ENCODE peak calls at places on chromosomes 6 and 20, in four cellular contexts. C, H, A and L are unnamed samples.

GRCh38 chr20:19137641-19138040 is 74.8 kb upstream of the SLC24A3 start:
- DNase-seq in H (no peak), C (no peak), A (no peak), L (no peak)

GRCh38 chr20:58907481-58908137 is 55.1 kb downstream of the GNAS start:
- DNase-seq in C (peak; percentile 94), A (peak; percentile 98), H (peak; percentile 99), L (peak; percentile 87)

GRCh38 chr6:144678844-144679243 is 393.7 kb downstream of the UTRN start:
- DNase-seq in A (no peak), C (no peak), H (no peak), L (no peak)

GRCh38 chr20:22691369-22692118 is 107.2 kb upstream of the FOXA2 start:
- DNase-seq in A (peak; percentile 87), C (peak; percentile 89), H (peak; percentile 65), L (peak; percentile 76)

GRCh38 chr6:155974967-155975366 is 519.3 kb upstream of the NOX3 start:
- DNase-seq in A (no peak), C (no peak), H (no peak), L (no peak)

GRCh38 chr20:34269996-34270627 is 28.9 kb downstream of the ASIP start:
- DNase-seq in A (no peak), H (no peak), C (no peak), L (no peak)

GRCh38 chr6:152380993-152381898 is 255.9 kb downstream of the SYNE1 start:
- DNase-seq in A (peak; percentile 88), H (no peak), C (peak; percentile 93), L (no peak)

GRCh38 chr20:37565134-37565811 is 37.6 kb upstream of the BLCAP start:
- DNase-seq in C (no peak), H (no peak), A (no peak), L (no peak)

GRCh38 chr20:43442310-43442880 is 15.3 kb upstream of the SRSF6 start:
- DNase-seq in C (peak; percentile 25), A (no peak), H (no peak), L (no peak)

GRCh38 chr6:166955865-166956443 is 396 bp downstream of the RNASET2 start:
- DNase-seq in H (no peak), C (peak; percentile 63), A (no peak), L (no peak)

GRCh38 chr6:79048611-79049010 is 29.4 kb downstream of the PHIP start:
- DNase-seq in A (peak; percentile 17), H (no peak), C (peak; percentile 14), L (no peak)

GRCh38 chr6:131819507-131820228 is 11.8 kb downstream of the ENPP1 start:
- DNase-seq in H (no peak), A (no peak), C (peak; percentile 51), L (no peak)

GRCh38 chr20:59400666-59401065 is 100.3 kb downstream of the EDN3 start:
- DNase-seq in A (no peak), H (no peak), C (no peak), L (no peak)

GRCh38 chr6:501891-502601 is 110.5 kb downstream of the IRF4 start:
- DNase-seq in A (no peak), C (no peak), H (peak; percentile 8), L (peak; percentile 51)

GRCh38 chr20:4905612-4906011 is 95.7 kb downstream of the SLC23A2 start:
- DNase-seq in A (no peak), C (no peak), H (no peak), L (no peak)

GRCh38 chr20:44644384-44645131 is 6.9 kb downstream of the ADA start:
- DNase-seq in A (no peak), H (peak; percentile 75), C (no peak), L (peak; percentile 49)

GRCh38 chr6:89438248-89438647 is 5.3 kb downstream of the ANKRD6 start:
- DNase-seq in C (peak; percentile 38), H (no peak), A (no peak), L (no peak)

GRCh38 chr6:168530653-168531071 is 89.7 kb downstream of the SMOC2 start:
- DNase-seq in H (no peak), A (no peak), C (no peak), L (no peak)

GRCh38 chr6:36073587-36073986 is 46.0 kb downstream of the MAPK14 start:
- DNase-seq in A (no peak), C (no peak), H (no peak), L (no peak)

GRCh38 chr20:23332467-23332866 is 18.1 kb upstream of the NXT1 start:
- DNase-seq in C (no peak), H (no peak), A (no peak), L (no peak)

GRCh38 chr6:27293436-27294152 is 18.5 kb downstream of the POM121L2 start:
- DNase-seq in H (no peak), A (peak; percentile 25), C (peak; percentile 63), L (no peak)

GRCh38 chr6:139406577-139407343 is 32.3 kb upstream of the CITED2 start:
- DNase-seq in C (peak; percentile 5), H (no peak), A (peak; percentile 10), L (no peak)

DNA sequence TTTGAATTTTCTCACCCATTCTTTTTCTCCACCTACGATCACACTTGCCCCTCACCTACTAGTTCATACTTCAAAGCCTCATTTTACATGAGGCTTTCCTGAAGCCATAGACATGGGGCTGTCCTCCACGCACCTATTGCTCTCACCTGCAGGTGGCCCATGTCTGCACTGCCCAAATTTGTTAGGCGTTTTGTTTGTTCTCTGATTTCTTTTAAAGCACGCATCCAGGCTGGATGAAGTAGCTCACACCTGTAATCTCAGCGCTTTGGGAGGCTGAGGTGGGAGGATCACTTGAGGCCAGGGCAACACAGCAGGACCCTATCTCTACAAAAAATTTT is 106.8 kb upstream of the RIPOR2 start:
- DNase-seq in C (no peak), A (no peak), H (no peak), L (no peak)
- TF ChIP-seq CTCF in C (no peak), A (no peak), H (no peak), L (no peak)

GRCh38 chr20:36542019-36542488 is 735 bp downstream of the MYL9 start:
- DNase-seq in C (peak; percentile 58), A (peak; percentile 72), H (no peak), L (no peak)
- TF ChIP-seq CTCF in C (peak; percentile 55), A (peak; percentile 81), H (peak; percentile 14), L (no peak)

DNA sequence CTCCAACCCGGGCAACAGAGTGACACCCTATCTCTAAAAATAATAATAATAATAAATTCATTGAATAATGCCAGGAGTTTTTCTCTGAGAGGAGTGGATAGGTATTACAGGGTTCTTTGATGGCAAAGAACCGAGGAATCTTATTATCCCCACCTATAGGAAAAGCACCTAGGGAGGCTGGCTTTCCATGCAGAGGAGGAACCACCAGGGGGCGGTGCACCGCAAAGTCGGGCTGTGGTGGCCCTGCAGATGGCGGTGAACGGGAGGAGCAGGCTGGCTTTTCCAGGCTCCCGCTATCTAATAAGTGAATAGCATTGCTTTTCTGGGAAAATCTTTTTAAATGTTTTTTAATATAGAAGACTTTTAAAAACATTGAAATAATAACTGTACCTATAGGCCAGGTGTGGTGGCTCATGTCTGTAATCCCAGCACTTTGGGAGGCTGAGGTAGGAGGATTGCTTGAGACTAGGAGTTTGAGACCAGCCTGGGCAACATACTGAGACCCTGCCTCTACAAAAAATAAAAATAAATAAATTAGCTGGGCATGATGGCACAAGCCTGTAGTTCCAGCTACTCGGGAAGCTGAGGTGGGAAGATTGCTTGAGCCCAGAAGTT is 864.2 kb downstream of the KIF16B start:
- DNase-seq in H (peak; percentile 47), A (peak; percentile 47), C (peak; percentile 42), L (peak; percentile 64)
- TF ChIP-seq CTCF in H (peak; percentile 62), A (peak; percentile 49), C (peak; percentile 42), L (peak; percentile 76)

GRCh38 chr6:87139236-87139635 is 16.1 kb upstream of the ZNF292 start:
- DNase-seq in C (peak; percentile 54), A (peak; percentile 17), H (peak; percentile 38), L (peak; percentile 63)
- TF ChIP-seq CTCF in C (peak; percentile 56), A (peak; percentile 67), H (peak; percentile 75), L (peak; percentile 43)

GRCh38 chr20:25338112-25339023 is 52.3 kb downstream of the ABHD12 start:
- DNase-seq in H (no peak), C (no peak), A (no peak), L (no peak)
- TF ChIP-seq CTCF in H (no peak), C (no peak), A (no peak), L (no peak)

GRCh38 chr6:28606424-28607391 is 81.0 kb downstream of the GPX5 start:
- DNase-seq in H (no peak), C (peak; percentile 83), A (peak; percentile 81), L (peak; percentile 62)
- TF ChIP-seq CTCF in H (no peak), C (peak; percentile 44), A (peak; percentile 45), L (no peak)

GRCh38 chr6:98583506-98583905 is 250.9 kb upstream of the POU3F2 start:
- DNase-seq in C (no peak), H (no peak), A (no peak), L (no peak)

GRCh38 chr6:98590957-98591356 is 243.4 kb upstream of the POU3F2 start:
- DNase-seq in H (no peak), C (no peak), A (no peak), L (no peak)

GRCh38 chr6:98581725-98582124 is 252.6 kb upstream of the POU3F2 start:
- DNase-seq in H (no peak), A (no peak), C (no peak), L (no peak)

GRCh38 chr6:98586163-98586562 is 248.2 kb upstream of the POU3F2 start:
- DNase-seq in A (no peak), H (no peak), C (no peak), L (no peak)
- TF ChIP-seq CTCF in A (no peak), H (no peak), C (no peak), L (no peak)

GRCh38 chr6:160520043-160520904 is 143.8 kb downstream of the LPA start:
- DNase-seq in A (peak; percentile 77), H (peak; percentile 52), C (peak; percentile 82), L (peak; percentile 78)
- TF ChIP-seq CTCF in A (no peak), H (no peak), C (peak; percentile 98), L (no peak)